ENCODE peak calls at places on chromosomes 7 and 10, in eight cellular contexts. S is GM10248; L is HTR-8/SVneo; X is stimulated activated CD4-positive, alpha-beta T cell treated with anti-CD3 and anti-CD28 coated beads, Interleukin-1b, Interleukin-23, amount 100 ng/mL, for 4 hours; K is C1 segment of cervical spinal cord; Y is left ventricle myocardium superior; I is AG20443; B is heart right ventricle. G is an unnamed sample.

GRCh38 chr7:157977717-157978470 is 609.7 kb downstream of the PTPRN2 start:
- DNase-seq in S (no peak), L (no peak), X (no peak), K (no peak), Y (no peak), I (no peak), B (no peak), G (no peak)

GRCh38 chr7:91915401-91916067 is 25.1 kb upstream of the AKAP9 start:
- DNase-seq in S (no peak), L (no peak), X (no peak), K (no peak), Y (no peak), I (no peak), B (no peak), G (no peak)

GRCh38 chr10:104429834-104430233 is 76.2 kb downstream of the CFAP58 start:
- DNase-seq in S (no peak), L (no peak), X (no peak), K (no peak), Y (no peak), I (no peak), B (no peak), G (no peak)

GRCh38 chr7:44990520-44991023 is 9.4 kb upstream of the CCM2 start:
- DNase-seq in S (no peak), L (no peak), X (no peak), K (no peak), Y (no peak), I (peak; percentile 32), B (no peak), G (peak; percentile 43)

GRCh38 chr10:11175823-11176243 is 158.2 kb downstream of the CELF2 start:
- DNase-seq in S (peak; percentile 49), L (no peak), X (no peak), K (no peak), Y (no peak), I (no peak), B (no peak), G (no peak)

GRCh38 chr7:89334785-89335184 is 539.2 kb upstream of the TEX47 start:
- DNase-seq in S (no peak), L (no peak), X (no peak), K (no peak), Y (no peak), I (no peak), B (no peak), G (no peak)

GRCh38 chr7:157816086-157816485 is 479.3 kb downstream of the DNAJB6 start:
- DNase-seq in S (no peak), L (no peak), X (no peak), K (no peak), Y (no peak), I (no peak), B (no peak), G (no peak)

GRCh38 chr7:27122075-27122910 is 8.3 kb downstream of the HOXA4 start:
- DNase-seq in S (no peak), L (no peak), X (no peak), K (no peak), Y (no peak), I (no peak), B (no peak), G (no peak)

GRCh38 chr7:55423277-55423711 is 58.2 kb downstream of the LANCL2 start:
- DNase-seq in S (no peak), L (no peak), X (no peak), K (no peak), Y (no peak), I (peak; percentile 45), B (no peak), G (no peak)

GRCh38 chr10:107631876-107632275 is 467.4 kb upstream of the SORCS1 start:
- DNase-seq in S (no peak), L (no peak), X (no peak), K (no peak), Y (no peak), I (no peak), B (no peak), G (no peak)

GRCh38 chr7:111025013-111025412 is 65.9 kb upstream of the LRRN3 start:
- DNase-seq in S (no peak), L (no peak), X (no peak), K (no peak), Y (no peak), I (no peak), B (no peak), G (no peak)

G was measured in COLO829.